ENCODE peak calls at places on chromosomes 3 and 15, in seven cellular contexts. P, T, H, L, S, K and Q are unnamed samples.

GRCh38 chr3:42725454-42725853 is 22.9 kb upstream of the HHATL start:
- DNase-seq in H (no peak), T (no peak), P (no peak), S (no peak), K (no peak), L (no peak), Q (no peak)

GRCh38 chr15:31024330-31024729 is 32.9 kb upstream of the MTMR10 start:
- DNase-seq in T (no peak), H (no peak), P (no peak), L (no peak), K (peak), S (peak), Q (peak)

GRCh38 chr15:91075761-91076160 is 24.3 kb upstream of the SV2B start:
- DNase-seq in K (no peak), P (no peak), H (no peak), S (no peak), L (no peak), T (no peak), Q (no peak)

GRCh38 chr15:71066983-71067382 is 48.3 kb upstream of the THSD4 start:
- DNase-seq in K (peak), H (no peak), L (no peak), P (no peak), S (no peak), T (no peak), Q (peak)

GRCh38 chr3:133962879-133963278 is 66.8 kb downstream of the SLCO2A1 start:
- DNase-seq in L (no peak), T (no peak), P (no peak), H (no peak), S (peak), K (peak), Q (peak)

GRCh38 chr3:61194892-61195538 is 56.2 kb downstream of the FHIT start:
- DNase-seq in S (no peak), T (no peak), K (no peak), P (no peak), L (no peak), H (no peak), Q (no peak)

GRCh38 chr15:31374489-31374888 is 47.9 kb downstream of the KLF13 start:
- DNase-seq in K (no peak), L (no peak), S (no peak), P (no peak), T (no peak), H (no peak), Q (no peak)

GRCh38 chr3:139893264-139893962 is 41.6 kb upstream of the CLSTN2 start:
- DNase-seq in K (peak), P (no peak), T (no peak), L (no peak), H (no peak), S (no peak), Q (peak)